ENCODE peak calls at places on chromosomes 7 and 10, in four cellular contexts. One of them, this sample, is unnamed.

GRCh38 chr10:17768957-17769356 is 17.0 kb downstream of the TMEM236 start:
- DNase-seq in putamen: no peak
- DNase-seq in T-helper 17 cell: no peak
- DNase-seq in Kasumi-1: no peak
- DNase-seq in this sample: no peak

GRCh38 chr10:75410135-75410787 is 8.7 kb upstream of the ZNF503 start:
- DNase-seq in putamen: no peak
- DNase-seq in T-helper 17 cell: no peak
- DNase-seq in Kasumi-1: peak; percentile 34
- DNase-seq in this sample: no peak

GRCh38 chr7:1928555-1929348 is 258.7 kb downstream of the ELFN1 start:
- DNase-seq in putamen: peak; percentile 36
- DNase-seq in T-helper 17 cell: no peak
- DNase-seq in Kasumi-1: no peak
- DNase-seq in this sample: no peak

GRCh38 chr7:104990983-104991382 is 23.0 kb upstream of the KMT2E start:
- DNase-seq in putamen: no peak
- DNase-seq in T-helper 17 cell: no peak
- DNase-seq in Kasumi-1: no peak
- DNase-seq in this sample: no peak

GRCh38 chr10:62554632-62555199 is 180.5 kb downstream of the ZNF365 start:
- DNase-seq in putamen: peak; percentile 9
- DNase-seq in T-helper 17 cell: no peak
- DNase-seq in Kasumi-1: peak; percentile 42
- DNase-seq in this sample: no peak

GRCh38 chr7:46933596-46933995 is 648.3 kb downstream of the TNS3 start:
- DNase-seq in putamen: no peak
- DNase-seq in T-helper 17 cell: no peak
- DNase-seq in Kasumi-1: no peak
- DNase-seq in this sample: no peak

GRCh38 chr10:124526621-124527267 is 65.1 kb downstream of the LHPP start:
- DNase-seq in putamen: no peak
- DNase-seq in T-helper 17 cell: no peak
- DNase-seq in Kasumi-1: no peak
- DNase-seq in this sample: no peak

GRCh38 chr7:105246195-105247078 is 142.3 kb downstream of the SRPK2 start:
- DNase-seq in putamen: no peak
- DNase-seq in T-helper 17 cell: no peak
- DNase-seq in Kasumi-1: no peak
- DNase-seq in this sample: no peak

GRCh38 chr7:104900525-104900924 is 113.5 kb upstream of the KMT2E start:
- DNase-seq in putamen: peak; percentile 75
- DNase-seq in T-helper 17 cell: no peak
- DNase-seq in Kasumi-1: no peak
- DNase-seq in this sample: no peak

GRCh38 chr10:86635402-86635801 is 18.9 kb upstream of the OPN4 start:
- DNase-seq in putamen: no peak
- DNase-seq in T-helper 17 cell: no peak
- DNase-seq in Kasumi-1: no peak
- DNase-seq in this sample: no peak

GRCh38 chr7:137835486-137836112 is 11.2 kb downstream of the DGKI start:
- DNase-seq in putamen: no peak
- DNase-seq in T-helper 17 cell: no peak
- DNase-seq in Kasumi-1: no peak
- DNase-seq in this sample: no peak

GRCh38 chr10:3886191-3886590 is 101.2 kb upstream of the KLF6 start:
- DNase-seq in putamen: no peak
- DNase-seq in T-helper 17 cell: no peak
- DNase-seq in Kasumi-1: no peak
- DNase-seq in this sample: no peak

GRCh38 chr10:113207924-113208323 is 257.9 kb downstream of the TCF7L2 start:
- DNase-seq in putamen: no peak
- DNase-seq in T-helper 17 cell: no peak
- DNase-seq in Kasumi-1: no peak
- DNase-seq in this sample: no peak

GRCh38 chr7:50446542-50446960 is 3.6 kb downstream of the FIGNL1 start:
- DNase-seq in putamen: no peak
- DNase-seq in T-helper 17 cell: no peak
- DNase-seq in Kasumi-1: no peak
- DNase-seq in this sample: no peak

GRCh38 chr10:130179640-130180039 is 43.4 kb downstream of the GLRX3 start:
- DNase-seq in putamen: peak; percentile 74
- DNase-seq in T-helper 17 cell: no peak
- DNase-seq in Kasumi-1: peak; percentile 93
- DNase-seq in this sample: peak; percentile 19

GRCh38 chr7:26046150-26046549 is 105.8 kb upstream of the NFE2L3 start:
- DNase-seq in putamen: no peak
- DNase-seq in T-helper 17 cell: no peak
- DNase-seq in Kasumi-1: no peak
- DNase-seq in this sample: no peak

GRCh38 chr7:69775231-69775771 is 177.0 kb downstream of the AUTS2 start:
- DNase-seq in putamen: no peak
- DNase-seq in T-helper 17 cell: no peak
- DNase-seq in Kasumi-1: no peak
- DNase-seq in this sample: no peak

GRCh38 chr7:55304363-55304762 is 60.8 kb upstream of the LANCL2 start:
- DNase-seq in putamen: no peak
- DNase-seq in T-helper 17 cell: no peak
- DNase-seq in Kasumi-1: no peak
- DNase-seq in this sample: no peak

GRCh38 chr10:5450605-5451384 is 38.4 kb downstream of the NET1 start:
- DNase-seq in putamen: no peak
- DNase-seq in T-helper 17 cell: no peak
- DNase-seq in Kasumi-1: no peak
- DNase-seq in this sample: no peak

GRCh38 chr10:96665306-96665705 is 55.0 kb downstream of the PIK3AP1 start:
- DNase-seq in putamen: no peak
- DNase-seq in T-helper 17 cell: no peak
- DNase-seq in Kasumi-1: no peak
- DNase-seq in this sample: no peak

GRCh38 chr10:6072215-6072941 is 10.2 kb upstream of the IL2RA start:
- DNase-seq in putamen: no peak
- DNase-seq in T-helper 17 cell: no peak
- DNase-seq in Kasumi-1: no peak
- DNase-seq in this sample: no peak

GRCh38 chr10:126080879-126081331 is 184.5 kb downstream of the FANK1 start:
- DNase-seq in putamen: peak; percentile 40
- DNase-seq in T-helper 17 cell: no peak
- DNase-seq in Kasumi-1: no peak
- DNase-seq in this sample: no peak

This sample was measured in T-helper 2 cell.